ENCODE peak calls at places on chromosomes 3 and 15, in four cellular contexts. B is activated CD8-positive, alpha-beta T cell treated with anti-CD3 and anti-CD28 coated beads, Interleukin-2, amount 10 ng/mL, durations not matched to agents 7 days and 5 days; Q is nucleus accumbens; F is fibroblast of the conjunctiva. O is an unnamed sample.

GRCh38 chr3:48472923-48473616 is 26.5 kb downstream of the ATRIP start:
- DNase-seq in B (peak; percentile 98), Q (peak; percentile 85), F (peak; percentile 85), O (peak; percentile 95)

GRCh38 chr3:135450985-135451384 is 514.5 kb upstream of the PPP2R3A start:
- DNase-seq in B (no peak), Q (no peak), F (no peak), O (no peak)

GRCh38 chr3:188792788-188793187 is 379.0 kb upstream of the TPRG1 start:
- DNase-seq in B (peak; percentile 24), Q (peak; percentile 10), F (no peak), O (no peak)

GRCh38 chr3:147218976-147219375 is 187.4 kb downstream of the ZIC4 start:
- DNase-seq in B (no peak), Q (no peak), F (no peak), O (no peak)

GRCh38 chr15:35874260-35874905 is 328.4 kb upstream of the DPH6 start:
- DNase-seq in B (no peak), Q (no peak), F (peak; percentile 80), O (peak; percentile 75)

GRCh38 chr15:69537085-69537484 is 84.5 kb downstream of the RPLP1 start:
- DNase-seq in B (no peak), Q (no peak), F (no peak), O (no peak)

GRCh38 chr3:141410408-141410807 is 42.1 kb downstream of the ZBTB38 start:
- DNase-seq in B (no peak), Q (peak; percentile 28), F (no peak), O (peak; percentile 82)

GRCh38 chr15:57301307-57301706 is 75.0 kb upstream of the CGNL1 start:
- DNase-seq in B (no peak), Q (no peak), F (no peak), O (no peak)

GRCh38 chr15:71666723-71667122 is 143.6 kb upstream of the NR2E3 start:
- DNase-seq in B (no peak), Q (no peak), F (no peak), O (no peak)

GRCh38 chr15:45634442-45635190 is at the start of gene SQOR:
- DNase-seq in B (peak; percentile 78), Q (peak; percentile 21), F (no peak), O (peak; percentile 83)

GRCh38 chr15:67781907-67782559 is 43.3 kb upstream of the SKOR1 start:
- DNase-seq in B (no peak), Q (no peak), F (no peak), O (no peak)

GRCh38 chr3:47664519-47664918 is 85.9 kb upstream of the CSPG5 start:
- DNase-seq in B (no peak), Q (no peak), F (no peak), O (peak; percentile 24)

GRCh38 chr3:128080323-128080898 is 28.2 kb downstream of the SEC61A1 start:
- DNase-seq in B (no peak), Q (no peak), F (peak; percentile 80), O (peak; percentile 97)

GRCh38 chr15:56160966-56161365 is 82.7 kb downstream of the RFX7 start:
- DNase-seq in B (no peak), Q (no peak), F (peak; percentile 10), O (no peak)

GRCh38 chr15:61834076-61834697 is 226.1 kb downstream of the VPS13C start:
- DNase-seq in B (peak; percentile 75), Q (peak; percentile 51), F (peak; percentile 73), O (peak; percentile 69)

GRCh38 chr15:91469627-91470567 is 369.8 kb downstream of the SV2B start:
- DNase-seq in B (peak; percentile 80), Q (no peak), F (no peak), O (no peak)

GRCh38 chr3:44414517-44415090 is 62.9 kb downstream of the ZNF445 start:
- DNase-seq in B (no peak), Q (no peak), F (no peak), O (no peak)

GRCh38 chr3:32303051-32303786 is 64.7 kb downstream of the CMTM8 start:
- DNase-seq in B (peak; percentile 36), Q (no peak), F (no peak), O (no peak)